ENCODE peak calls at places on chromosomes 3 and 15, in five cellular contexts. M is fibroblast of pulmonary artery, V is mesothelial cell of epicardium, J is NB4, E is breast epithelium. Z is an unnamed sample.

GRCh38 chr3:101829066-101829830 is 20.1 kb upstream of the NFKBIZ start:
- DNase-seq in M (peak), V (no peak), E (no peak), J (no peak), Z (peak)

GRCh38 chr15:58793862-58794261 is 22.8 kb downstream of the MINDY2 start:
- DNase-seq in V (peak), E (no peak), J (no peak), M (peak), Z (no peak)

GRCh38 chr15:97522362-97522761 is 438.1 kb upstream of the ARRDC4 start:
- DNase-seq in J (no peak), V (no peak), M (peak), E (no peak), Z (no peak)

GRCh38 chr3:130760922-130761321 is 14.3 kb upstream of the PIK3R4 start:
- DNase-seq in V (no peak), M (no peak), E (no peak), J (no peak), Z (no peak)

GRCh38 chr3:194035406-194036138 is 100.4 kb upstream of the HES1 start:
- DNase-seq in E (no peak), M (no peak), V (no peak), J (no peak), Z (no peak)

GRCh38 chr3:33597257-33597689 is 120.8 kb downstream of the CLASP2 start:
- DNase-seq in V (no peak), M (no peak), E (no peak), J (peak), Z (no peak)

GRCh38 chr3:142931222-142931621 is 32.3 kb downstream of the PAQR9 start:
- DNase-seq in J (peak), M (no peak), V (no peak), E (no peak), Z (no peak)

GRCh38 chr3:48425281-48425812 is 4.5 kb downstream of the PLXNB1 start:
- DNase-seq in E (no peak), V (no peak), J (no peak), M (no peak), Z (no peak)

GRCh38 chr3:185739264-185739701 is 85.6 kb downstream of the IGF2BP2 start:
- DNase-seq in E (no peak), V (no peak), J (no peak), M (no peak), Z (no peak)

GRCh38 chr3:152269423-152270144 is 855 bp downstream of the MBNL1 start:
- DNase-seq in E (no peak), M (peak), V (peak), J (peak), Z (no peak)

GRCh38 chr15:74528876-74529275 is 12.1 kb upstream of the ARID3B start:
- DNase-seq in J (no peak), E (no peak), M (no peak), V (no peak), Z (no peak)

GRCh38 chr3:138412821-138413531 is 21.4 kb upstream of the ESYT3 start:
- DNase-seq in J (peak), M (peak), E (no peak), V (no peak), Z (no peak)

GRCh38 chr3:156433910-156434309 is 121.0 kb downstream of the SSR3 start:
- DNase-seq in E (no peak), M (peak), J (no peak), V (no peak), Z (no peak)

GRCh38 chr3:115766587-115767492 is 143.5 kb downstream of the GAP43 start:
- DNase-seq in E (no peak), J (no peak), M (peak), V (no peak), Z (no peak)

GRCh38 chr15:80587816-80588456 is 107.2 kb upstream of the ABHD17C start:
- DNase-seq in E (no peak), J (peak), M (peak), V (no peak), Z (no peak)

GRCh38 chr15:81014446-81015093 is 13.8 kb downstream of the TLNRD1 start:
- DNase-seq in V (no peak), J (no peak), M (no peak), E (no peak), Z (no peak)

GRCh38 chr3:162441716-162442115 is 945.1 kb downstream of the OTOL1 start:
- DNase-seq in J (no peak), E (no peak), V (no peak), M (peak), Z (no peak)

GRCh38 chr3:144556392-144556791 is 584.8 kb downstream of the DIPK2A start:
- DNase-seq in V (no peak), J (peak), M (no peak), E (no peak), Z (no peak)

GRCh38 chr15:80904941-80905532 is 84.6 kb downstream of the MESD start:
- DNase-seq in J (no peak), V (no peak), E (no peak), M (no peak), Z (no peak)

GRCh38 chr3:71397046-71397445 is 186.5 kb downstream of the FOXP1 start:
- DNase-seq in M (peak), E (no peak), V (no peak), J (peak), Z (no peak)

GRCh38 chr15:42650208-42651066 is 75.0 kb downstream of the STARD9 start:
- DNase-seq in J (peak), E (no peak), M (peak), V (peak), Z (peak)

GRCh38 chr3:176587089-176587488 is 610.2 kb downstream of the TBL1XR1 start:
- DNase-seq in J (no peak), V (no peak), E (no peak), M (no peak), Z (no peak)

GRCh38 chr3:151318946-151319345 is 2.3 kb upstream of the GPR87 start:
- DNase-seq in E (no peak), M (no peak), V (no peak), J (peak), Z (no peak)

GRCh38 chr3:156787926-156788663 is 38.1 kb upstream of the LEKR1 start:
- DNase-seq in V (no peak), M (peak), J (peak), E (no peak), Z (no peak)

GRCh38 chr3:64138046-64138445 is 87.2 kb downstream of the PRICKLE2 start:
- DNase-seq in V (no peak), J (no peak), E (no peak), M (no peak), Z (no peak)

GRCh38 chr3:146390967-146391366 is 78.4 kb downstream of the PLSCR2 start:
- DNase-seq in M (peak), E (no peak), V (no peak), J (no peak), Z (no peak)

GRCh38 chr15:88258021-88258641 is 1.6 kb upstream of the NTRK3 start:
- DNase-seq in E (no peak), M (peak), J (no peak), V (no peak), Z (no peak)

GRCh38 chr15:52499506-52499905 is 29.2 kb downstream of the MYO5A start:
- DNase-seq in M (no peak), V (no peak), J (no peak), E (no peak), Z (no peak)

GRCh38 chr3:78809941-78810340 is 957.9 kb downstream of the ROBO1 start:
- DNase-seq in J (no peak), M (no peak), V (no peak), E (no peak), Z (no peak)

GRCh38 chr15:93331545-93332117 is 242.6 kb upstream of the RGMA start:
- DNase-seq in J (no peak), V (no peak), E (no peak), M (no peak), Z (no peak)

GRCh38 chr15:60703196-60703933 is 224.4 kb upstream of the ICE2 start:
- DNase-seq in M (no peak), V (no peak), E (no peak), J (no peak), Z (no peak)

DNA sequence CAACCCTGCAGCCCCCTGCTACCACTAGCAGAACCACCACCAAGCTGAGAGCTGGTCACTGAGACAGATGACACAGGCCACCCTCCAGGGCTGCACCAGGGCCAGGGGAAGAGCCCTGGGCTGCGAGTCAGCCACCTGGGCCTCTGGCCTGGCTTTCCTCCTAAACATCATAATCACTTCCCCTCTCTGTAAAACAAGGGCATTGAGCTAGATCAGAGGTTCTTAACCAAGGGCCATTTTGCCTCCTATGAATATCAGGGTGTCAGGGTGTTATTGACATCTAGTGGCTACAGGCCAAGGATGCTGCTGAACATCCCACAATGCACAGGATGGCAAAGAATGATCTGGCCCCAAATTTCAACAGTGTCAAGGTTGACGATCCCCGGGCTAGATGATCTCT is 25.2 kb downstream of the TLE3 start:
- DNase-seq in M (no peak), E (no peak), J (no peak), V (no peak), Z (no peak)
- TF ChIP-seq CTCF in M (no peak), E (no peak), J (no peak), V (no peak), Z (no peak)

DNA sequence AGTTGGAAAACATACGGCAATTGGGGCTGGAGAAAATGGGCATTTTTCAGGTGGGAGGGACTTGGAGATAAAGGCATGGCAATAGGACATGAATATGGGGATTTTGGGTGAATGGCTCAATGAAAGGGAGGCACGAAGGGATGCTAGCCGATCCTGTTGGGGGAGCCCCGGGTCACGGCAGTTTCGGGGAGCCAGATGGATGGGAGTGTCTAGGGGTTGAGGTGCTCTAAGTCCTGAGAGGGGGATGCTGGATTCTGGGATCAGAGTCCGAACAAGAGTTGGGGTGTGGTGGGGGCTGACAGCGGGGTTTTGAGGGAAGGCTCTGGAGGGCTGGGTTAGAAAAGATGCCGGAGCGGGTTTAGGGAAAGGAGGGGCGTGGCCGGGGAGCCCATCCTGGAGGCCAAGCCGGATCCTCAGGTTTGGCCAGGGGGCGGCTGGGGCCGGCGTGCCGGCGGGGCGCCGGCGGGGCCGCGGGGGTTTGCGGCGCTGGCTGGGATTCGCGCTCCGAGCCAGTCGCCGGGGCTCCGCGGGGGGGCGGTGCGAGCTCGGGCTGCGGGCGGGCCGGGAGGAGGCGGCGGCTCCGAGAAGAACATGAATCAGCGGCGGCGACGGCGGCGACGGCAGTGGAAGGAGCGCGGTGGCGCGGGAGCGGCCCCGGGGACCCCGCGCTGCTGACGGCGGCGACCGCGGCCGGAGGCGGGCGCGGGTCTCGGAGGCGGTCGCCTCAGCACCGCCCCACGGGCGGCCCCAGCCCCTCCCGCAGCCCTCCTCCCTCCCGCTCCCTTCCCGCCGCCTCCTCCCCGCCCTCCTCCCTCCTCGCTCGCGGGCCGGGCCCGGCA is at the start of gene TYRO3:
- DNase-seq in E (no peak), M (peak), V (peak), J (peak), Z (peak)
- TF ChIP-seq CTCF in E (no peak), M (no peak), V (no peak), J (no peak), Z (no peak)

DNA sequence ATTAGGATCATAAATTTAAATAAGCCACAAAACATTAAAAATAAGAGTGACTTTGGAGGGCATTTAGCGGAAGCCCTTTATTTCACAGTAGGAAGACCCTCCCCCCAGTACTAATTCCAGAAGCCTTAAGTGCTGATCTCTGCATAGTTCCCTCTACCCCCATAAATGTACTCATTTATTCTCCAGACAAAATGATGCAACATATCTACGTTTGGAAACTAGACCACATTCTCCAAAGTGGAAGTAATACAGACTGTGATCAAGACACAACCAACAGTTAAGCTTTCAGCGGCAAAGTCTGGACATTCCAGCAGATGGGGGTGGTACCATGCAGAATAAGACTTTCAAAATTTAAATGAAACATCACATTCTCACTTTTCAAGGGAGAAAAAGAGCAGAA is 44.8 kb upstream of the RPS17 start:
- DNase-seq in J (peak), V (no peak), M (peak), E (no peak), Z (no peak)
- TF ChIP-seq CTCF in J (no peak), V (no peak), M (no peak), E (no peak), Z (no peak)

GRCh38 chr3:141788147-141788546 is 24.9 kb downstream of the GRK7 start:
- DNase-seq in M (no peak), J (no peak), V (no peak), E (no peak), Z (no peak)

GRCh38 chr3:141779667-141780066 is 16.5 kb downstream of the GRK7 start:
- DNase-seq in M (no peak), E (no peak), V (no peak), J (no peak), Z (no peak)

GRCh38 chr3:141784096-141784495 is 20.9 kb downstream of the GRK7 start:
- DNase-seq in V (no peak), E (no peak), M (no peak), J (no peak), Z (no peak)

GRCh38 chr3:141782386-141782932 is 19.3 kb downstream of the GRK7 start:
- DNase-seq in M (peak), J (no peak), V (no peak), E (no peak), Z (no peak)

DNA sequence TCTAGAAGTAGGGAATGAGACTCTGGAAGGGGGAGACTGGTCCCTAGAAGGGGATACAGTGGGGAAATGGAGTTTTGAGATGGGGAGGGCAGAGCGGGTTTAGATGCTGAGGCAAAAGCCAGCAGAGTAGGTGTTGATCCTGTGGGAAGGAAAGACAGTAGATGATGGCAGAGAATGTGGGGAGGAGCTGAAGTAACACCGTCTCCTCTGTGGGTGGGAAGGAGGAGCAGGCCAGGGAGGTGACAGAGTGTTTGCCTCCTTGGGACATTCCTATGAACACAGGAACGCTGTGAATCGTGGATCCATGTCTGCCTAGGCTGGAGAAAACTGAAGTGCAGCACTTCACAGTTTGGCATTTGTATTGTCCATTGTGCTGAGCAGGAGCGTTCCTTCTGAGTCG is 20.4 kb downstream of the GRK7 start:
- DNase-seq in V (no peak), J (no peak), E (no peak), M (no peak), Z (no peak)
- TF ChIP-seq CTCF in V (no peak), J (no peak), E (no peak), M (no peak), Z (no peak)

GRCh38 chr3:197331131-197331530 is 32.7 kb upstream of the DLG1 start:
- DNase-seq in M (no peak), E (no peak), V (no peak), J (no peak), Z (no peak)
- TF ChIP-seq CTCF in M (peak), E (no peak), V (no peak), J (no peak), Z (no peak)

DNA sequence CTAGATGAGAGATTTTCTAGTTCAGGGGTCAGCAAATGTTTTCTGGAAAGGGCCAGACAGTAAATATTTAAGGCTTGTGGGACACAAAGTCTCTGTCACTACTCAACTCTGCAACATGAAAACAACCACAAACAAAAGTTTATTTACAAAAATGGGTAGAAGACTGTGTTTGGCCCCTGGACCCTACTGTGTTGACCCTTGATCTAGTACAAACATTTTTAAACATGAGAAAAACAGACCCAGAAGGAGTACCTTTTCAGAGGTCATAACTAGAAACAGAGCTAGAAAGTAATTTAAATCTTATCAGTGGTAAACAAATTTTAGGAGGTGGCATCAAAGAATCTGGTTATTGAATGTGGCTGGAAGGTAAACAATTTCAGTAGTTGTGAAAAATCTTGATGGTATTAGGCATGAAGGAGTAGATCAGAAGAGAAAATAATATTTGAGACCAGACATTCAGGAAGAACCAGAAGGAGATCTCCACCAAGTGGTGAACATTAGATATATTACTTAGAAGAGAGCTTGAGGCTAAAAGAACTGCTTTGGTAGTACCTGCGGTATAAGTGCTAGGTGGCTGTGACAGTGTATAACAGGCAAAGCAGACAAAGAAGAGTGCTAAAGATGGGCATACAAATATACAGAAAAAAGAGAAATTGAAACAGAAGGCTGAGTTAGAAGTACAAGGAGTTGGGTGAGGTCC is 101.7 kb downstream of the NR1I2 start:
- DNase-seq in M (no peak), E (no peak), J (no peak), V (no peak), Z (no peak)
- TF ChIP-seq CTCF in M (no peak), E (no peak), J (no peak), V (no peak), Z (no peak)

GRCh38 chr3:129439817-129440647 is at the start of the genes IFT122 and MBD4:
- DNase-seq in M (peak), E (peak), J (peak), V (peak), Z (peak)
- TF ChIP-seq CTCF in M (no peak), E (no peak), J (no peak), V (no peak), Z (no peak)

GRCh38 chr15:31308185-31308639 is 18.4 kb upstream of the KLF13 start:
- DNase-seq in J (peak), E (no peak), V (no peak), M (no peak), Z (no peak)
- TF ChIP-seq CTCF in J (no peak), E (no peak), V (no peak), M (no peak), Z (no peak)

GRCh38 chr15:72341361-72341760 is 21.4 kb upstream of the CELF6 start:
- DNase-seq in J (no peak), E (no peak), M (peak), V (no peak), Z (no peak)
- TF ChIP-seq CTCF in J (no peak), E (no peak), M (peak), V (peak), Z (no peak)

GRCh38 chr15:84879088-84879780 is 5.2 kb upstream of the SLC28A1 start:
- DNase-seq in E (no peak), J (no peak), V (no peak), M (no peak), Z (no peak)

GRCh38 chr15:84880007-84880406 is 4.5 kb upstream of the SLC28A1 start:
- DNase-seq in J (no peak), M (no peak), E (no peak), V (no peak), Z (no peak)

GRCh38 chr15:84881520-84881830 is 3.0 kb upstream of the SLC28A1 start:
- DNase-seq in V (no peak), M (no peak), J (no peak), E (no peak), Z (no peak)

GRCh38 chr15:84883433-84883832 is 1.0 kb upstream of the SLC28A1 start:
- DNase-seq in M (peak), V (no peak), E (no peak), J (no peak), Z (no peak)

DNA sequence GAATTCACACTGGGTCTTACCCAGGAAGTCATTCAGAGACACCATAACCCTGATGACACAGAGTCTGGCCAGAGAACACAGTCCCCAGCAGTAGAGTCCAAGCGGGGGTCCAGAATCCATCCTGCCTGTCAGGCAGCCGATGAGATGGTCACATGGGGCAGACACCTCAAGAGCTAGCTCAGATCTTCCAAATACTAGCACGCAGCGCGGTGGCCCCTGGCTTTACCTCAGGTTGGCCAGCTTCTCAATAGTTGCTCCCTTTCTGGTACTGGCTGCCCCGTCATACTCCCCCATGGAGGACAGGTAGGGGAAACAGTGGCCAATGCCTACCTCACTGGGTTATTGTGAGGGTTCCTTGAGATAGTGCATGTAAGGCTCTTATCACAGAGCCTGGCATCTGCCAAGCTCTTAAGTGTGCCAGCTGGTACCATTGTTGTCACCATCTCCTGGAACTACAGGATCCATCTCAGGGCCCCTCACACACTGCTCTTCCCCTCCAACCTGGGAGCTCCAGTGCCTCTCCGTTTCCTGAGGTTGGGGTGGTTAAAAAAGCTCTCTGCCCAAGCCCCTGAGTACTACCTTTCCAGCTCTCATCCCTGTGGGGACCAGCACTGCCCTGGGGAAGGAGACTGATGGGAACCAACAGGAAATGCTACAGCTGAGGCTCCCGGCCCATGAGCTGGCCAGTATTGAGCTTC is 3.5 kb upstream of the SLC28A1 start:
- DNase-seq in V (no peak), M (no peak), E (no peak), J (no peak), Z (no peak)
- TF ChIP-seq CTCF in V (no peak), M (no peak), E (no peak), J (no peak), Z (no peak)